ENCODE peak calls at places on chromosomes 12 and 14, in six cellular contexts. G is CD8-positive, alpha-beta T cell; A is CD4-positive, alpha-beta T cell; B is EL; L is transverse colon; Y is activated CD4-positive, alpha-beta T cell treated with anti-CD3 and anti-CD28 coated beads, Interleukin-2, amount 10 ng/mL, durations not matched to agents 7 days and 5 days. X is an unnamed sample.

GRCh38 chr14:99644723-99645544 is at the start of gene HHIPL1:
- DNase-seq in G (no peak), A (no peak), B (peak), L (no peak), Y (no peak), X (peak)

GRCh38 chr12:120843472-120843871 is 60.7 kb downstream of the SPPL3 start:
- DNase-seq in G (no peak), A (no peak), B (no peak), L (no peak), Y (no peak), X (no peak)

GRCh38 chr14:86346818-86347384 is 817.0 kb downstream of the FLRT2 start:
- DNase-seq in G (no peak), A (no peak), B (no peak), L (no peak), Y (no peak), X (no peak)

GRCh38 chr12:31965090-31965489 is 5.9 kb downstream of the RESF1 start:
- DNase-seq in G (no peak), A (peak), B (no peak), L (no peak), Y (no peak), X (no peak)

GRCh38 chr12:15541996-15542631 is 219.8 kb downstream of the PTPRO start:
- DNase-seq in G (no peak), A (no peak), B (no peak), L (no peak), Y (no peak), X (no peak)

GRCh38 chr14:77485256-77485655 is 13.4 kb downstream of the ISM2 start:
- DNase-seq in G (no peak), A (no peak), B (peak), L (no peak), Y (no peak), X (no peak)

GRCh38 chr12:91355150-91356006 is 172.8 kb upstream of the DCN start:
- DNase-seq in G (peak), A (peak), B (peak), L (peak), Y (peak), X (peak)

GRCh38 chr14:50804181-50804721 is 26.7 kb downstream of the NIN start:
- DNase-seq in G (no peak), A (no peak), B (peak), L (no peak), Y (no peak), X (no peak)

GRCh38 chr12:122250047-122250446 is 16.2 kb downstream of the VPS33A start:
- DNase-seq in G (no peak), A (no peak), B (no peak), L (no peak), Y (no peak), X (no peak)

GRCh38 chr12:76033116-76034001 is 1.8 kb upstream of the PHLDA1 start:
- DNase-seq in G (no peak), A (no peak), B (peak), L (no peak), Y (no peak), X (no peak)

GRCh38 chr14:91374897-91375747 is 42.5 kb downstream of the CCDC88C start:
- DNase-seq in G (no peak), A (no peak), B (no peak), L (no peak), Y (no peak), X (no peak)

X was measured in trophoblast cell.